ENCODE peak calls at places on chromosomes 13 and 19, in ten cellular contexts. A is adrenal gland; G is stimulated activated CD8-positive, alpha-beta memory T cell treated with anti-CD3 and anti-CD28 coated beads, Interleukin-7, amount 100 ng/mL, for 48 hours; N is activated CD4-positive, alpha-beta T cell treated with anti-CD3 and anti-CD28 coated beads, Interleukin-2, amount 10 ng/mL, durations not matched to agents 7 days and 5 days; Q is fibroblast of mammary gland; O is NCI-H1092; H is B cell; T is glomerular endothelial cell; Y is NCI-H748 treated with DMSO at 0.1 percent for 48 hours; J is NB4. V is an unnamed sample.

GRCh38 chr19:9645466-9645865 is 24.4 kb upstream of the ZNF561 start:
- DNase-seq in J (peak), T (no peak), G (no peak), Y (no peak), O (no peak), A (no peak), Q (no peak), H (no peak), N (no peak), V (no peak)

GRCh38 chr13:93244918-93245280 is 18.3 kb downstream of the GPC6 start:
- DNase-seq in N (no peak), A (no peak), G (no peak), H (no peak), J (no peak), Y (no peak), Q (peak), O (no peak), T (no peak), V (peak)

GRCh38 chr19:3898426-3898825 is 17.9 kb downstream of the ATCAY start:
- DNase-seq in T (no peak), N (no peak), O (no peak), G (no peak), Q (no peak), H (no peak), J (no peak), A (no peak), Y (no peak), V (no peak)

GRCh38 chr13:23672616-23673015 is 102.4 kb downstream of the TNFRSF19 start:
- DNase-seq in G (no peak), A (no peak), Q (no peak), T (no peak), Y (no peak), O (no peak), J (no peak), H (no peak), N (no peak), V (no peak)

GRCh38 chr19:14114854-14115253 is 2.7 kb downstream of the PRKACA start:
- DNase-seq in O (no peak), H (peak), A (peak), Q (peak), N (peak), Y (no peak), T (no peak), J (peak), G (peak), V (peak)

GRCh38 chr19:16025108-16026101 is 50.9 kb upstream of the TPM4 start:
- DNase-seq in T (no peak), O (no peak), G (no peak), A (peak), J (peak), N (no peak), Q (peak), Y (no peak), H (peak), V (peak)

GRCh38 chr19:45798995-45799517 is 6.4 kb upstream of the DMWD start:
- DNase-seq in T (no peak), N (peak), H (peak), G (no peak), Y (peak), O (no peak), Q (peak), J (peak), A (peak), V (peak)

GRCh38 chr13:110788778-110789177 is 75.3 kb downstream of the ING1 start:
- DNase-seq in H (no peak), Q (no peak), G (no peak), A (no peak), Y (no peak), T (no peak), J (no peak), N (no peak), O (no peak), V (no peak)

GRCh38 chr19:38216785-38217746 is 7.0 kb downstream of the DPF1 start:
- DNase-seq in N (no peak), H (no peak), A (no peak), T (no peak), Y (peak), G (no peak), J (no peak), O (no peak), Q (no peak), V (no peak)

GRCh38 chr13:20487927-20488326 is 37.7 kb downstream of the CRYL1 start:
- DNase-seq in Y (no peak), T (no peak), Q (peak), J (no peak), G (no peak), N (no peak), A (no peak), O (no peak), H (no peak), V (no peak)

GRCh38 chr13:49308104-49308875 is 60.6 kb downstream of the CDADC1 start:
- DNase-seq in N (no peak), G (no peak), Y (no peak), T (no peak), O (no peak), J (no peak), A (peak), H (no peak), Q (peak), V (no peak)

GRCh38 chr19:1805401-1806183 is 6.5 kb downstream of the ATP8B3 start:
- DNase-seq in J (no peak), O (no peak), Q (no peak), G (no peak), N (no peak), A (no peak), T (no peak), H (no peak), Y (no peak), V (no peak)

GRCh38 chr19:5048727-5049553 is 80.0 kb downstream of the KDM4B start:
- DNase-seq in T (no peak), Y (no peak), G (no peak), Q (peak), A (peak), O (no peak), J (no peak), H (no peak), N (no peak), V (peak)

GRCh38 chr19:49425922-49426592 is 869 bp downstream of the GFY start:
- DNase-seq in T (no peak), Q (peak), A (no peak), H (peak), O (no peak), N (peak), J (peak), G (no peak), Y (no peak), V (peak)

V was measured in ELR.